ENCODE peak calls at places on chromosomes 13 and 19, in five cellular contexts. P is HuH-7; J is islet precursor cell; S is NCI-H2081; D is stimulated activated CD4-positive, alpha-beta T cell treated with anti-CD3 and anti-CD28 coated beads, Interleukin-1b, Interleukin-23, amount 100 ng/mL, for 1 hour. F is an unnamed sample.

GRCh38 chr19:10517361-10517759 is at the start of gene S1PR5:
- DNase-seq in D (no peak), P (peak), J (peak), S (peak), F (no peak)

GRCh38 chr19:38774181-38774950 is 1.0 kb upstream of the LGALS7 start:
- DNase-seq in D (no peak), J (no peak), S (no peak), P (no peak), F (no peak)

GRCh38 chr13:104408733-104409132 is 1342.5 kb upstream of the SLC10A2 start:
- DNase-seq in J (no peak), D (no peak), P (no peak), S (no peak), F (no peak)

GRCh38 chr13:31090096-31090495 is 71.6 kb downstream of the HSPH1 start:
- DNase-seq in D (no peak), P (no peak), J (peak), S (no peak), F (no peak)

GRCh38 chr13:98598043-98598442 is 21.1 kb upstream of the STK24 start:
- DNase-seq in D (no peak), J (no peak), P (peak), S (no peak), F (no peak)

GRCh38 chr13:91185294-91185863 is 162.1 kb upstream of the MIR17HG start:
- DNase-seq in J (no peak), P (no peak), S (peak), D (no peak), F (no peak)

GRCh38 chr19:604355-604754 is 14.7 kb downstream of the HCN2 start:
- DNase-seq in P (no peak), D (no peak), S (no peak), J (peak), F (no peak)

GRCh38 chr19:8571006-8571411 is 6.2 kb downstream of the MYO1F start:
- DNase-seq in P (no peak), D (no peak), S (no peak), J (peak), F (no peak)

F was measured in D721Med.